ENCODE peak calls at places on chromosomes 12 and 14, in eight cellular contexts. T is anterior cingulate cortex; B is neural crest cell; R is T-helper 1 cell; U is fibroblast of the conjunctiva; W is activated CD4-positive, alpha-beta T cell treated with anti-CD3 and anti-CD28 coated beads for 1 hour; Y is activated B cell treated with CpG ODN at 0.5 μM for 24 hours; Q is stimulated activated CD4-positive, alpha-beta T cell treated with anti-CD3 and anti-CD28 coated beads, Interleukin-2, amount 100 ng/mL, for 48 hours. Z is an unnamed sample.

GRCh38 chr12:114408881-114409795 is 3.2 kb upstream of the TBX5 start:
- DNase-seq in T (no peak), B (no peak), R (no peak), U (no peak), W (no peak), Y (no peak), Q (no peak), Z (no peak)

GRCh38 chr14:95681153-95681552 is 5.1 kb upstream of the TCL1B start:
- DNase-seq in T (no peak), B (no peak), R (no peak), U (no peak), W (no peak), Y (no peak), Q (no peak), Z (no peak)

GRCh38 chr14:77707724-77708408 is at the start of the genes ALKBH1 and SLIRP:
- DNase-seq in T (peak; percentile 82), B (peak; percentile 78), R (peak; percentile 81), U (peak; percentile 30), W (peak; percentile 79), Y (peak; percentile 73), Q (peak; percentile 78), Z (peak; percentile 66)

GRCh38 chr12:129901256-129901655 is 2.6 kb downstream of the TMEM132D start:
- DNase-seq in T (no peak), B (no peak), R (no peak), U (no peak), W (no peak), Y (no peak), Q (no peak), Z (no peak)

GRCh38 chr12:108106599-108106998 is 22.5 kb upstream of the WSCD2 start:
- DNase-seq in T (no peak), B (no peak), R (no peak), U (no peak), W (no peak), Y (no peak), Q (no peak), Z (no peak)

GRCh38 chr12:122244565-122245371 is 18.9 kb upstream of the DIABLO start:
- DNase-seq in T (no peak), B (no peak), R (no peak), U (no peak), W (no peak), Y (no peak), Q (no peak), Z (no peak)

GRCh38 chr12:46088040-46088439 is 97.7 kb upstream of the SCAF11 start:
- DNase-seq in T (no peak), B (no peak), R (no peak), U (no peak), W (no peak), Y (no peak), Q (no peak), Z (no peak)

GRCh38 chr12:108846320-108846719 is 11.1 kb downstream of the SSH1 start:
- DNase-seq in T (peak; percentile 59), B (no peak), R (no peak), U (no peak), W (no peak), Y (no peak), Q (no peak), Z (no peak)

GRCh38 chr14:100653409-100653808 is 66.2 kb upstream of the BEGAIN start:
- DNase-seq in T (no peak), B (no peak), R (no peak), U (no peak), W (no peak), Y (no peak), Q (peak; percentile 40), Z (peak; percentile 48)

GRCh38 chr12:130952106-130952505 is 1.6 kb upstream of the ADGRD1 start:
- DNase-seq in T (no peak), B (no peak), R (no peak), U (no peak), W (no peak), Y (no peak), Q (no peak), Z (no peak)

GRCh38 chr12:115571027-115571426 is 706.5 kb downstream of the MED13L start:
- DNase-seq in T (no peak), B (no peak), R (no peak), U (no peak), W (no peak), Y (no peak), Q (no peak), Z (no peak)

GRCh38 chr12:16118586-16118985 is 158.9 kb downstream of the SLC15A5 start:
- DNase-seq in T (no peak), B (no peak), R (no peak), U (no peak), W (no peak), Y (no peak), Q (no peak), Z (no peak)

GRCh38 chr14:33123281-33123680 is 184.6 kb downstream of the NPAS3 start:
- DNase-seq in T (no peak), B (no peak), R (no peak), U (no peak), W (no peak), Y (no peak), Q (no peak), Z (no peak)

GRCh38 chr12:46177842-46178608 is 90.8 kb downstream of the SLC38A1 start:
- DNase-seq in T (no peak), B (no peak), R (no peak), U (no peak), W (no peak), Y (no peak), Q (no peak), Z (no peak)

Z was measured in K562.